ENCODE peak calls at places on chromosomes 6 and 20, in five cellular contexts. One of them, this sample, is unnamed.

GRCh38 chr20:46207031-46207549 is 89.0 kb downstream of the CD40 start:
- DNase-seq in EL: no peak
- DNase-seq in Calu3: no peak
- DNase-seq in HS-5: no peak
- DNase-seq in NAMALWA: no peak
- DNase-seq in this sample: no peak

GRCh38 chr6:3542032-3542640 is 85.3 kb upstream of the SLC22A23 start:
- DNase-seq in EL: no peak
- DNase-seq in Calu3: no peak
- DNase-seq in HS-5: no peak
- DNase-seq in NAMALWA: no peak
- DNase-seq in this sample: no peak

GRCh38 chr20:14538433-14538832 is 201.0 kb upstream of the FLRT3 start:
- DNase-seq in EL: no peak
- DNase-seq in Calu3: no peak
- DNase-seq in HS-5: no peak
- DNase-seq in NAMALWA: no peak
- DNase-seq in this sample: no peak

GRCh38 chr6:148441454-148441911 is 98.8 kb downstream of the SASH1 start:
- DNase-seq in EL: peak
- DNase-seq in Calu3: no peak
- DNase-seq in HS-5: peak
- DNase-seq in NAMALWA: no peak
- DNase-seq in this sample: peak

GRCh38 chr6:155177369-155177961 is 86.3 kb upstream of the CLDN20 start:
- DNase-seq in EL: peak
- DNase-seq in Calu3: peak
- DNase-seq in HS-5: no peak
- DNase-seq in NAMALWA: peak
- DNase-seq in this sample: no peak

GRCh38 chr6:143449731-143450452 is 603 bp downstream of the ADAT2 start:
- DNase-seq in EL: peak
- DNase-seq in Calu3: peak
- DNase-seq in HS-5: no peak
- DNase-seq in NAMALWA: peak
- DNase-seq in this sample: peak

GRCh38 chr20:59721386-59721785 is 117.0 kb downstream of the PHACTR3 start:
- DNase-seq in EL: no peak
- DNase-seq in Calu3: no peak
- DNase-seq in HS-5: no peak
- DNase-seq in NAMALWA: no peak
- DNase-seq in this sample: no peak

GRCh38 chr20:14142964-14143627 is 147.8 kb downstream of the MACROD2 start:
- DNase-seq in EL: peak
- DNase-seq in Calu3: no peak
- DNase-seq in HS-5: peak
- DNase-seq in NAMALWA: no peak
- DNase-seq in this sample: peak

GRCh38 chr6:33978593-33979150 is 167.2 kb downstream of the GRM4 start:
- DNase-seq in EL: no peak
- DNase-seq in Calu3: no peak
- DNase-seq in HS-5: no peak
- DNase-seq in NAMALWA: no peak
- DNase-seq in this sample: no peak

GRCh38 chr6:5302995-5303622 is 41.8 kb downstream of the FARS2 start:
- DNase-seq in EL: no peak
- DNase-seq in Calu3: peak
- DNase-seq in HS-5: no peak
- DNase-seq in NAMALWA: peak
- DNase-seq in this sample: no peak

GRCh38 chr20:33830371-33830770 is 19.2 kb downstream of the CHMP4B start:
- DNase-seq in EL: no peak
- DNase-seq in Calu3: no peak
- DNase-seq in HS-5: no peak
- DNase-seq in NAMALWA: no peak
- DNase-seq in this sample: no peak

GRCh38 chr20:34997171-34997570 is 41.5 kb downstream of the MYH7B start:
- DNase-seq in EL: no peak
- DNase-seq in Calu3: no peak
- DNase-seq in HS-5: no peak
- DNase-seq in NAMALWA: no peak
- DNase-seq in this sample: no peak

GRCh38 chr6:34535199-34535598 is 20.9 kb downstream of the SPDEF start:
- DNase-seq in EL: no peak
- DNase-seq in Calu3: no peak
- DNase-seq in HS-5: no peak
- DNase-seq in NAMALWA: no peak
- DNase-seq in this sample: no peak

GRCh38 chr6:36769161-36769675 is 70.0 kb downstream of the CPNE5 start:
- DNase-seq in EL: peak
- DNase-seq in Calu3: peak
- DNase-seq in HS-5: no peak
- DNase-seq in NAMALWA: peak
- DNase-seq in this sample: no peak

GRCh38 chr6:24855389-24856245 is 56.9 kb upstream of the ARMH2 start:
- DNase-seq in EL: peak
- DNase-seq in Calu3: peak
- DNase-seq in HS-5: peak
- DNase-seq in NAMALWA: peak
- DNase-seq in this sample: peak

GRCh38 chr20:2163757-2164156 is 62.1 kb downstream of the STK35 start:
- DNase-seq in EL: no peak
- DNase-seq in Calu3: no peak
- DNase-seq in HS-5: no peak
- DNase-seq in NAMALWA: no peak
- DNase-seq in this sample: no peak

GRCh38 chr20:62246872-62247652 is 8.7 kb downstream of the OSBPL2 start:
- DNase-seq in EL: no peak
- DNase-seq in Calu3: no peak
- DNase-seq in HS-5: no peak
- DNase-seq in NAMALWA: no peak
- DNase-seq in this sample: no peak

GRCh38 chr6:140485740-140486467 is 1111.5 kb upstream of the CITED2 start:
- DNase-seq in EL: peak
- DNase-seq in Calu3: peak
- DNase-seq in HS-5: peak
- DNase-seq in NAMALWA: no peak
- DNase-seq in this sample: peak

GRCh38 chr6:80197474-80197873 is 91.0 kb downstream of the BCKDHB start:
- DNase-seq in EL: peak
- DNase-seq in Calu3: peak
- DNase-seq in HS-5: no peak
- DNase-seq in NAMALWA: no peak
- DNase-seq in this sample: no peak

GRCh38 chr20:1177680-1178079 is 7.1 kb downstream of the TMEM74B start:
- DNase-seq in EL: peak
- DNase-seq in Calu3: peak
- DNase-seq in HS-5: no peak
- DNase-seq in NAMALWA: peak
- DNase-seq in this sample: no peak

GRCh38 chr20:57389695-57390603 is 1.2 kb upstream of the RBM38 start:
- DNase-seq in EL: no peak
- DNase-seq in Calu3: no peak
- DNase-seq in HS-5: no peak
- DNase-seq in NAMALWA: peak
- DNase-seq in this sample: no peak

GRCh38 chr20:35467339-35468224 is 12.2 kb downstream of the CEP250 start:
- DNase-seq in EL: peak
- DNase-seq in Calu3: no peak
- DNase-seq in HS-5: no peak
- DNase-seq in NAMALWA: no peak
- DNase-seq in this sample: no peak

GRCh38 chr6:11224252-11224965 is 8.1 kb downstream of the NEDD9 start:
- DNase-seq in EL: peak
- DNase-seq in Calu3: no peak
- DNase-seq in HS-5: no peak
- DNase-seq in NAMALWA: no peak
- DNase-seq in this sample: no peak

GRCh38 chr6:80607814-80608391 is 501.4 kb downstream of the BCKDHB start:
- DNase-seq in EL: peak
- DNase-seq in Calu3: no peak
- DNase-seq in HS-5: peak
- DNase-seq in NAMALWA: no peak
- DNase-seq in this sample: no peak

GRCh38 chr20:40279390-40279789 is 409.6 kb downstream of the MAFB start:
- DNase-seq in EL: peak
- DNase-seq in Calu3: no peak
- DNase-seq in HS-5: peak
- DNase-seq in NAMALWA: no peak
- DNase-seq in this sample: no peak

GRCh38 chr6:165985926-165986646 is 181.6 kb downstream of the TBXT start:
- DNase-seq in EL: no peak
- DNase-seq in Calu3: no peak
- DNase-seq in HS-5: no peak
- DNase-seq in NAMALWA: no peak
- DNase-seq in this sample: no peak

GRCh38 chr20:64027981-64028685 is 7.8 kb upstream of the C20orf204 start:
- DNase-seq in EL: no peak
- DNase-seq in Calu3: no peak
- DNase-seq in HS-5: no peak
- DNase-seq in NAMALWA: no peak
- DNase-seq in this sample: no peak